ENCODE peak calls at places on chromosomes 12 and 14, in seven cellular contexts. One of them, this sample, is unnamed.

GRCh38 chr14:104723651-104724406 is at the start of gene ADSS1:
- DNase-seq in tibial artery: peak; percentile 60
- DNase-seq in PC-3: peak; percentile 51
- DNase-seq in MM.1S: peak; percentile 15
- DNase-seq in DND-41: peak; percentile 58
- DNase-seq in stomach: peak; percentile 68
- DNase-seq in neuronal stem cell: peak; percentile 65
- DNase-seq in this sample: peak; percentile 59

GRCh38 chr14:77200406-77200985 is 18.9 kb downstream of the TMEM63C start:
- DNase-seq in MM.1S: no peak
- DNase-seq in PC-3: no peak
- DNase-seq in stomach: no peak
- DNase-seq in neuronal stem cell: no peak
- DNase-seq in DND-41: no peak
- DNase-seq in tibial artery: no peak
- DNase-seq in this sample: no peak

GRCh38 chr14:92356677-92357076 is 33.7 kb downstream of the SLC24A4 start:
- DNase-seq in PC-3: no peak
- DNase-seq in neuronal stem cell: no peak
- DNase-seq in MM.1S: no peak
- DNase-seq in tibial artery: no peak
- DNase-seq in stomach: no peak
- DNase-seq in DND-41: no peak
- DNase-seq in this sample: no peak

GRCh38 chr12:127957001-127957660 is 309.8 kb upstream of the TMEM132C start:
- DNase-seq in neuronal stem cell: no peak
- DNase-seq in PC-3: peak; percentile 87
- DNase-seq in stomach: no peak
- DNase-seq in MM.1S: no peak
- DNase-seq in tibial artery: no peak
- DNase-seq in DND-41: no peak
- DNase-seq in this sample: no peak

GRCh38 chr12:59742831-59743230 is 147.0 kb downstream of the SLC16A7 start:
- DNase-seq in tibial artery: no peak
- DNase-seq in MM.1S: no peak
- DNase-seq in stomach: no peak
- DNase-seq in neuronal stem cell: no peak
- DNase-seq in PC-3: no peak
- DNase-seq in DND-41: no peak
- DNase-seq in this sample: no peak

GRCh38 chr12:100473050-100473715 is 483 bp upstream of the NR1H4 start:
- DNase-seq in tibial artery: no peak
- DNase-seq in DND-41: no peak
- DNase-seq in neuronal stem cell: no peak
- DNase-seq in stomach: no peak
- DNase-seq in MM.1S: no peak
- DNase-seq in PC-3: no peak
- DNase-seq in this sample: no peak

GRCh38 chr14:101001311-101002069 is 98.0 kb upstream of the RTL1 start:
- DNase-seq in stomach: no peak
- DNase-seq in tibial artery: no peak
- DNase-seq in neuronal stem cell: no peak
- DNase-seq in PC-3: peak; percentile 52
- DNase-seq in DND-41: no peak
- DNase-seq in MM.1S: no peak
- DNase-seq in this sample: no peak

GRCh38 chr12:121214855-121215745 is 5.2 kb downstream of the P2RX4 start:
- DNase-seq in PC-3: peak; percentile 96
- DNase-seq in stomach: peak; percentile 59
- DNase-seq in tibial artery: peak; percentile 28
- DNase-seq in MM.1S: peak; percentile 72
- DNase-seq in DND-41: no peak
- DNase-seq in neuronal stem cell: no peak
- DNase-seq in this sample: no peak

GRCh38 chr14:46951103-46951502 is 299.5 kb upstream of the RPL10L start:
- DNase-seq in tibial artery: no peak
- DNase-seq in MM.1S: no peak
- DNase-seq in stomach: no peak
- DNase-seq in PC-3: no peak
- DNase-seq in DND-41: no peak
- DNase-seq in neuronal stem cell: no peak
- DNase-seq in this sample: no peak

GRCh38 chr14:57863471-57863870 is 2.4 kb downstream of the SLC35F4 start:
- DNase-seq in PC-3: no peak
- DNase-seq in MM.1S: no peak
- DNase-seq in tibial artery: no peak
- DNase-seq in stomach: no peak
- DNase-seq in DND-41: no peak
- DNase-seq in neuronal stem cell: no peak
- DNase-seq in this sample: no peak

GRCh38 chr12:124125472-124125871 is 152.5 kb downstream of the ZNF664 start:
- DNase-seq in DND-41: no peak
- DNase-seq in PC-3: no peak
- DNase-seq in neuronal stem cell: no peak
- DNase-seq in stomach: no peak
- DNase-seq in MM.1S: no peak
- DNase-seq in tibial artery: no peak
- DNase-seq in this sample: no peak

GRCh38 chr14:40413146-40413545 is 980.9 kb upstream of the FBXO33 start:
- DNase-seq in tibial artery: no peak
- DNase-seq in MM.1S: no peak
- DNase-seq in PC-3: peak; percentile 27
- DNase-seq in DND-41: no peak
- DNase-seq in stomach: no peak
- DNase-seq in neuronal stem cell: no peak
- DNase-seq in this sample: no peak

GRCh38 chr14:73238262-73238852 is 1.1 kb downstream of the PAPLN start:
- DNase-seq in tibial artery: peak; percentile 22
- DNase-seq in PC-3: peak; percentile 90
- DNase-seq in MM.1S: no peak
- DNase-seq in neuronal stem cell: no peak
- DNase-seq in DND-41: no peak
- DNase-seq in stomach: no peak
- DNase-seq in this sample: no peak

GRCh38 chr12:26465419-26466097 is 270.2 kb downstream of the SSPN start:
- DNase-seq in PC-3: peak; percentile 52
- DNase-seq in MM.1S: no peak
- DNase-seq in neuronal stem cell: no peak
- DNase-seq in tibial artery: no peak
- DNase-seq in stomach: no peak
- DNase-seq in DND-41: no peak
- DNase-seq in this sample: no peak

GRCh38 chr14:67641902-67642749 is 22.4 kb downstream of the ARG2 start:
- DNase-seq in tibial artery: no peak
- DNase-seq in PC-3: no peak
- DNase-seq in stomach: no peak
- DNase-seq in MM.1S: no peak
- DNase-seq in neuronal stem cell: no peak
- DNase-seq in DND-41: no peak
- DNase-seq in this sample: no peak

DNA sequence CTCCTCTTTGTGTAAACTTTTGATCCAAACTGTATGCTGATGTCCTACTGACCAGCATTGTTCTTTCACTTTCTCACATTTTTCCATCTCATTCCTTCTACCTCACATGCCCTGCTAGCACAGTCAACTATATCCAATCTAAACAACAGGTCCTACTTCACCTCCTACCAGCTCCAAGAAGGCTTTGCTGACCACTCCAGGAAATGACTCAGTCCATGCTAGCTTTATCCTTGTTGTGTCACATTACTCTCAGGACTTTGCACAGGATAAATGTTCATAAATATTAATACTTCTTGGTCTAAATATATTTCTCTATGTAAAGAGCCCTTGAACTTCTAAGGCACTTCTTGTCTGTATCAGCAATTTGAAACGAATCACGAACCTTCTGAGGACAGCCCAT is 64.9 kb upstream of the PCED1B start:
- DNase-seq in PC-3: peak; percentile 79
- DNase-seq in DND-41: no peak
- DNase-seq in MM.1S: no peak
- DNase-seq in tibial artery: no peak
- DNase-seq in neuronal stem cell: no peak
- DNase-seq in stomach: no peak
- DNase-seq in this sample: no peak
- H3K4me1 ChIP-seq in PC-3: peaks cover 34% of the 10 kb centered on the region
- H3K4me1 ChIP-seq in DND-41: no peaks in the 10 kb centered on the region
- H3K4me1 ChIP-seq in MM.1S: no peaks in the 10 kb centered on the region
- H3K4me1 ChIP-seq in tibial artery: no peaks in the 10 kb centered on the region
- H3K4me1 ChIP-seq in neuronal stem cell: peaks cover 1% of the 10 kb centered on the region
- H3K4me1 ChIP-seq in stomach: no peaks in the 10 kb centered on the region
- H3K4me1 ChIP-seq in this sample: no peaks in the 10 kb centered on the region

GRCh38 chr12:32369202-32369601 is 30.2 kb upstream of the FGD4 start:
- DNase-seq in DND-41: no peak
- DNase-seq in PC-3: no peak
- DNase-seq in MM.1S: no peak
- DNase-seq in stomach: no peak
- DNase-seq in tibial artery: no peak
- DNase-seq in neuronal stem cell: no peak
- DNase-seq in this sample: no peak
- H3K27ac ChIP-seq in DND-41: no peak overlapping the region
- H3K27ac ChIP-seq in PC-3: no peak overlapping the region
- H3K27ac ChIP-seq in MM.1S: no peak overlapping the region
- H3K27ac ChIP-seq in stomach: no peak overlapping the region
- H3K27ac ChIP-seq in tibial artery: no peak overlapping the region
- H3K27ac ChIP-seq in neuronal stem cell: no peak overlapping the region
- H3K27ac ChIP-seq in this sample: no peak overlapping the region

GRCh38 chr14:64930085-64930843 is 12.3 kb downstream of the GPX2 start:
- DNase-seq in stomach: no peak
- DNase-seq in neuronal stem cell: no peak
- DNase-seq in tibial artery: no peak
- DNase-seq in MM.1S: no peak
- DNase-seq in PC-3: no peak
- DNase-seq in DND-41: no peak
- DNase-seq in this sample: no peak
- H3K4me1 ChIP-seq in stomach: no peaks in the 10 kb centered on the region
- H3K4me1 ChIP-seq in neuronal stem cell: no peaks in the 10 kb centered on the region
- H3K4me1 ChIP-seq in tibial artery: no peaks in the 10 kb centered on the region
- H3K4me1 ChIP-seq in MM.1S: peaks cover 26% of the 10 kb centered on the region
- H3K4me1 ChIP-seq in PC-3: no peaks in the 10 kb centered on the region
- H3K4me1 ChIP-seq in DND-41: peaks cover 43% of the 10 kb centered on the region
- H3K4me1 ChIP-seq in this sample: peaks cover 67% of the 10 kb centered on the region

DNA sequence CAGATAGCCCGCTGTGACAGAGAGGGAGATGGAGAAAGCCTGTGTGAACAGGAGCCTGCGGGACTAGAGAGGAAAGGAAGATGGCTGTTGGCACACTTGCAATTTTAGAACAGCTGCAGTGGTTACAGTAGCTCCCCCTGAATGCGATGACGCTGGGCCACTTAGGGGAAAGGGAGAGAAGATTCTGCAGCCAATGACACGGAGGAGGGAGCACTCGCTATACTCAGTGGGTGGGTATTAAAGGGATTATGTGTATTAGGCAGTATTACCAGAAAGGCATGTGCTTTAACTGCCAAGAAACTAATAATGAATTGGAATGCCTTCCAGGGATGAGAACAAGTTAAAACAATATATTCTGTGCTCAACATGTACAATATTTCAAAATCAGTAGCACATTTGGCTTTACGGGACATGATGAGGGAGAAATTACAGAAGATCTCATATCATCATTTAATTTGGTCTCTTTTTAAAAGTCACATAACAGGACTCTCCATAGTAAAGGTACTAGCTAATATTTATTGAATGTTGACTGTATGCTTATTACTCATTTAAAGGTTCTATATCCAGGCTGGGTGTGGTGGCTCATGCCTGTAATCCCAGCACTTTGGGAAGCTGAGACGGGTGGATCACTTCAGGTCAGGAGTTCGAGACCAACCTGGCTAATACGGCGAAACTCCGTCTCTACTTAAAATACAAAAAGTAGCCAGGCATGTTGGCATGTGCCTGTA is 35.9 kb upstream of the FOS start:
- DNase-seq in MM.1S: no peak
- DNase-seq in tibial artery: peak; percentile 39
- DNase-seq in stomach: no peak
- DNase-seq in DND-41: peak; percentile 29
- DNase-seq in PC-3: peak; percentile 29
- DNase-seq in neuronal stem cell: no peak
- DNase-seq in this sample: no peak
- H3K27ac ChIP-seq in MM.1S: no peak overlapping the region
- H3K27ac ChIP-seq in tibial artery: no peak overlapping the region
- H3K27ac ChIP-seq in stomach: peak overlapping the region; percentile 59
- H3K27ac ChIP-seq in DND-41: no peak overlapping the region
- H3K27ac ChIP-seq in PC-3: no peak overlapping the region
- H3K27ac ChIP-seq in neuronal stem cell: no peak overlapping the region
- H3K27ac ChIP-seq in this sample: no peak overlapping the region

GRCh38 chr14:55309154-55309553 is 37.9 kb downstream of the FBXO34 start:
- DNase-seq in PC-3: no peak
- DNase-seq in DND-41: no peak
- DNase-seq in tibial artery: no peak
- DNase-seq in stomach: no peak
- DNase-seq in neuronal stem cell: no peak
- DNase-seq in MM.1S: no peak
- DNase-seq in this sample: no peak
- H3K4me1 ChIP-seq in PC-3: no peaks in the 10 kb centered on the region
- H3K4me1 ChIP-seq in DND-41: no peaks in the 10 kb centered on the region
- H3K4me1 ChIP-seq in tibial artery: no peaks in the 10 kb centered on the region
- H3K4me1 ChIP-seq in stomach: peaks cover 5% of the 10 kb centered on the region
- H3K4me1 ChIP-seq in neuronal stem cell: no peaks in the 10 kb centered on the region
- H3K4me1 ChIP-seq in MM.1S: no peaks in the 10 kb centered on the region
- H3K4me1 ChIP-seq in this sample: no peaks in the 10 kb centered on the region

GRCh38 chr14:68739701-68740100 is 53.2 kb downstream of the ZFP36L1 start:
- DNase-seq in stomach: no peak
- DNase-seq in neuronal stem cell: no peak
- DNase-seq in tibial artery: no peak
- DNase-seq in DND-41: no peak
- DNase-seq in PC-3: no peak
- DNase-seq in MM.1S: no peak
- DNase-seq in this sample: no peak

GRCh38 chr14:68738559-68738958 is 54.3 kb downstream of the ZFP36L1 start:
- DNase-seq in neuronal stem cell: no peak
- DNase-seq in stomach: no peak
- DNase-seq in DND-41: no peak
- DNase-seq in PC-3: no peak
- DNase-seq in MM.1S: no peak
- DNase-seq in tibial artery: peak; percentile 0
- DNase-seq in this sample: no peak

GRCh38 chr14:68735836-68736235 is 57.0 kb downstream of the ZFP36L1 start:
- DNase-seq in MM.1S: no peak
- DNase-seq in DND-41: no peak
- DNase-seq in PC-3: no peak
- DNase-seq in neuronal stem cell: no peak
- DNase-seq in stomach: no peak
- DNase-seq in tibial artery: peak; percentile 1
- DNase-seq in this sample: no peak

GRCh38 chr14:68734231-68734732 is 58.6 kb downstream of the ZFP36L1 start:
- DNase-seq in tibial artery: no peak
- DNase-seq in PC-3: no peak
- DNase-seq in neuronal stem cell: no peak
- DNase-seq in MM.1S: peak; percentile 49
- DNase-seq in DND-41: no peak
- DNase-seq in stomach: no peak
- DNase-seq in this sample: peak; percentile 43

GRCh38 chr14:68736519-68736918 is 56.3 kb downstream of the ZFP36L1 start:
- DNase-seq in MM.1S: no peak
- DNase-seq in stomach: no peak
- DNase-seq in tibial artery: peak; percentile 16
- DNase-seq in DND-41: no peak
- DNase-seq in neuronal stem cell: no peak
- DNase-seq in PC-3: no peak
- DNase-seq in this sample: no peak
- H3K27ac ChIP-seq in MM.1S: no peak overlapping the region
- H3K27ac ChIP-seq in stomach: peak overlapping the region; percentile 73
- H3K27ac ChIP-seq in tibial artery: peak overlapping the region; percentile 74
- H3K27ac ChIP-seq in DND-41: no peak overlapping the region
- H3K27ac ChIP-seq in neuronal stem cell: no peak overlapping the region
- H3K27ac ChIP-seq in PC-3: no peak overlapping the region
- H3K27ac ChIP-seq in this sample: no peak overlapping the region